ENCODE peak calls at places on chromosomes 1 and 21, in eight cellular contexts. Q is lower lobe of right lung; Y is tibial nerve; C is effector memory CD4-positive, alpha-beta T cell; P is CD8-positive, alpha-beta memory T cell; T is heart left ventricle; F is PC-9; R is H7. W is an unnamed sample.

GRCh38 chr1:11634759-11635158 is 19.5 kb downstream of the FBXO2 start:
- DNase-seq in C (no peak), F (no peak), R (no peak), Y (no peak), Q (no peak), P (no peak), T (no peak), W (no peak)

GRCh38 chr1:7014640-7014930 is 229.3 kb downstream of the CAMTA1 start:
- DNase-seq in Q (no peak), T (no peak), C (no peak), F (no peak), P (no peak), R (no peak), Y (no peak), W (no peak)

GRCh38 chr1:211484738-211485479 is 7.1 kb downstream of the RD3 start:
- DNase-seq in Y (no peak), T (peak; percentile 46), Q (no peak), R (no peak), C (no peak), P (no peak), F (no peak), W (no peak)

GRCh38 chr1:170678196-170678595 is 14.3 kb downstream of the PRRX1 start:
- DNase-seq in Y (no peak), Q (no peak), C (no peak), T (no peak), R (no peak), P (no peak), F (no peak), W (no peak)

GRCh38 chr1:181405584-181405983 is 77.7 kb upstream of the CACNA1E start:
- DNase-seq in P (no peak), Y (no peak), C (no peak), T (no peak), Q (no peak), R (peak; percentile 29), F (no peak), W (no peak)

GRCh38 chr1:160579216-160579701 is at the start of gene CD84:
- DNase-seq in R (no peak), Q (no peak), F (no peak), C (no peak), Y (no peak), T (no peak), P (no peak), W (peak; percentile 26)

GRCh38 chr1:102858695-102859094 is 249.6 kb downstream of the COL11A1 start:
- DNase-seq in R (no peak), T (no peak), P (no peak), Y (no peak), C (no peak), F (no peak), Q (no peak), W (no peak)

GRCh38 chr1:44826375-44827196 is 16.5 kb downstream of the PTCH2 start:
- DNase-seq in P (no peak), Q (peak; percentile 79), T (peak; percentile 80), Y (no peak), C (no peak), F (no peak), R (peak; percentile 61), W (no peak)

GRCh38 chr1:234732260-234732659 is 122.3 kb upstream of the IRF2BP2 start:
- DNase-seq in P (no peak), T (no peak), Y (no peak), F (no peak), R (no peak), Q (no peak), C (no peak), W (no peak)

GRCh38 chr1:115036814-115037535 is 7.3 kb downstream of the TSHB start:
- DNase-seq in Y (no peak), Q (no peak), T (no peak), P (no peak), C (no peak), F (no peak), R (no peak), W (no peak)

GRCh38 chr1:24190970-24191570 is 4.0 kb upstream of the IFNLR1 start:
- DNase-seq in T (no peak), P (no peak), Q (no peak), R (no peak), C (no peak), F (no peak), Y (no peak), W (no peak)

GRCh38 chr1:117213046-117213445 is 2.3 kb upstream of the VTCN1 start:
- DNase-seq in Y (no peak), R (no peak), P (no peak), T (no peak), F (no peak), C (no peak), Q (no peak), W (no peak)

GRCh38 chr1:117208580-117208979 is 2.1 kb downstream of the VTCN1 start:
- DNase-seq in R (no peak), Q (no peak), T (no peak), Y (no peak), F (no peak), C (no peak), P (no peak), W (no peak)

GRCh38 chr1:117210386-117210785 is 341 bp downstream of the VTCN1 start:
- DNase-seq in R (no peak), T (no peak), Q (no peak), P (no peak), Y (no peak), C (no peak), F (no peak), W (no peak)

GRCh38 chr1:117209094-117209493 is 1.6 kb downstream of the VTCN1 start:
- DNase-seq in T (no peak), R (no peak), F (peak; percentile 37), C (no peak), Y (no peak), P (no peak), Q (no peak), W (no peak)

GRCh38 chr1:117210831-117211261 is at the start of gene VTCN1:
- DNase-seq in Q (peak; percentile 59), T (no peak), P (no peak), C (no peak), Y (no peak), F (peak; percentile 91), R (no peak), W (no peak)
- H3K27me3 ChIP-seq in Q (peaks cover 3% of the 10 kb centered on the region), T (peaks cover 10% of the 10 kb centered on the region), P (no peaks in the 10 kb centered on the region), C (no peaks in the 10 kb centered on the region), Y (no peaks in the 10 kb centered on the region), F (no peaks in the 10 kb centered on the region), R (no peaks in the 10 kb centered on the region), W (no peaks in the 10 kb centered on the region)

GRCh38 chr21:41315726-41316125 is 875 bp upstream of the FAM3B start:
- DNase-seq in C (no peak), Y (no peak), Q (no peak), F (no peak), P (no peak), R (no peak), T (no peak), W (no peak)

GRCh38 chr21:41316641-41317392 is at the start of gene FAM3B:
- DNase-seq in R (peak; percentile 93), C (no peak), P (no peak), F (peak; percentile 13), Y (no peak), Q (peak; percentile 55), T (no peak), W (no peak)

GRCh38 chr21:41318218-41318617 is 1.6 kb downstream of the FAM3B start:
- DNase-seq in R (no peak), T (no peak), F (no peak), C (no peak), Y (no peak), P (no peak), Q (no peak), W (no peak)

GRCh38 chr21:41317458-41317857 is 857 bp downstream of the FAM3B start:
- DNase-seq in F (no peak), Y (no peak), C (no peak), R (peak; percentile 35), T (no peak), Q (no peak), P (no peak), W (no peak)

DNA sequence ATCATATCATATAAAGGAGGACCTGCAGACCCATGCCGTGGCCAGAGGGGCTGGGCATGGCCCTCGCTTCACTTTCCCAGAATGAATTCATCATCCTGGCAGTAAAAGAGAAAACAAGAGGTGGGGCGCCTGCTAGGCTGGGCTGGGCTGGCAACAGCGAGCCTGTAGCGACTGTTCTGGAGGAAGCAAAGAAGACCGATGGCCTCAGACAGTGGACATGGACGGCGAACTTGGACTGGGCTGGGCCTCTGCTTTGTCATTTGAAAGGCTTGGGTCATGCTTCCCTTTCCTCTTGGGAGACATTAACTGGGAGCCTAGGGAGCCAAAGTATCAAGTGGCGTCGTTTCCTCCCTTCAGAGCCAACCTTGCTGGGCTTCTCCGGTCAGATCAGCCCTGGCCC is 401 bp upstream of the FAM3B start:
- DNase-seq in F (no peak), Q (no peak), P (no peak), T (no peak), R (no peak), C (no peak), Y (no peak), W (no peak)
- H3K27me3 ChIP-seq in F (peaks cover 39% of the 10 kb centered on the region), Q (peaks cover 21% of the 10 kb centered on the region), P (peaks cover 17% of the 10 kb centered on the region), T (peaks cover 38% of the 10 kb centered on the region), R (peaks cover 19% of the 10 kb centered on the region), C (peaks cover 23% of the 10 kb centered on the region), Y (no peaks in the 10 kb centered on the region), W (no peaks in the 10 kb centered on the region)

DNA sequence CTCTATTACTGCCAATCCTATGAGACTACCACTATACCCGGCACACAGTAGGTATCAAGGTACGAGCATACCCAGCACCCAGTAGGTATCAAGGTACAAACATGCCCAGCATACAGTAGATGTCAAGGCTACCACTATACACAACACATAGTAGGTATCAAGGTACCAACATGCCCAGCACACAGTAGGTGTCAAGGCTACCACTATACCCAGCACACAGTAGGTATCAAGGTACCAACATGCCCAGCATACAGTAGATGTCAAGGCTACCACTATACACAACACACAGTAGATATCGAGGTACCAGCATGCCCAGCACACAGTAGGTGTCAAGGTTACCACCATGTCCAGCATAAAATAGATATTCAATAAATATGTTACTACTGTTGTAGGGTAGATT is 98.4 kb downstream of the C1orf94 start:
- DNase-seq in P (no peak), F (no peak), T (no peak), R (no peak), C (no peak), Y (no peak), Q (no peak), W (no peak)
- H3K27me3 ChIP-seq in P (no peaks in the 10 kb centered on the region), F (no peaks in the 10 kb centered on the region), T (peaks cover 13% of the 10 kb centered on the region), R (no peaks in the 10 kb centered on the region), C (no peaks in the 10 kb centered on the region), Y (no peaks in the 10 kb centered on the region), Q (no peaks in the 10 kb centered on the region), W (no peaks in the 10 kb centered on the region)

DNA sequence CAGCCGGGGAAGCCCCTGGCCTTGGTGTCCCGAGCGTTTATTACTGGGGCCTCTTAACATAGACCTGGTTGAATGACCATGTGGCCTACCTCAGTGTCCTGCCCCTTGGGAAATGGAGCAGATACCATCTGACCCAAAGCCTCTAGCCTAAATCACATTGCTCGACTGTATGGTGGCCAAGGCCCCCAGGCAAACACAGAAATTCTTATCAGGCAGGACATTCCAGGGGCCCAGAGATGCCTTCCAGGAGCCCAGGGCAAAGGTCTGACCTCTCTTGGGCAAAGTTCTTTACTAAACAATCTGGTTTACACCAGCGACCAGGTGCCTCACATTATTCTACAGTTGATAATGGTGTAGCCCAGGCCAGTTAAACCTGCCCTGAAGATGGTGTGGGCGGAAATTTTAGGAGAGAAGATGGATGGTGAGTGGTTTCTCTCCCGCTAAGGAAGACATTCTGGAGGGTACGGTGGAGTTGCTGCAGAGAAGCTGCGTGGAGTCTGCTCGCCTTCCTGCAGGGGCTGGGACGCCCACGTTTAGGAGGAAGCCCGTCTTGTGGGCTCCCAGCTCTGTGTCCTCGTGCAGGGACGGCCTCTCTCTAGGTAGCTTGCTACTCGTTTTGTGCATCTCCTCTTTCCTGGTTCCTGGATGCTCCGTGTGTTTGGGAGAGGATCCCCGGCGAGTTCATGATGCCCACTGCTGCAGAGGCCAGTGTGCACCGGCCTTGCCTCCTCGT is 21.2 kb downstream of the AJAP1 start:
- DNase-seq in Y (no peak), R (no peak), T (no peak), C (no peak), P (no peak), Q (no peak), F (no peak), W (no peak)
- H3K27me3 ChIP-seq in Y (no peaks in the 10 kb centered on the region), R (no peaks in the 10 kb centered on the region), T (peaks cover 8% of the 10 kb centered on the region), C (no peaks in the 10 kb centered on the region), P (no peaks in the 10 kb centered on the region), Q (no peaks in the 10 kb centered on the region), F (peaks cover 23% of the 10 kb centered on the region), W (no peaks in the 10 kb centered on the region)

W was measured in naive thymus-derived CD4-positive, alpha-beta T cell.